ENCODE peak calls at places on chromosomes 5 and 9, in ten cellular contexts. K, O, T, U, Z, Q, R, X, C and H are unnamed samples.

GRCh38 chr9:1071730-1072129 is 21.6 kb downstream of the DMRT2 start:
- DNase-seq in X (no peak), K (no peak), U (no peak), Q (no peak), T (no peak), C (peak), O (peak), R (no peak), Z (peak), H (no peak)

GRCh38 chr5:103475629-103476240 is 86.9 kb downstream of the NUDT12 start:
- DNase-seq in Z (peak), C (no peak), R (no peak), T (no peak), K (no peak), X (no peak), U (no peak), Q (peak), O (no peak), H (no peak)

GRCh38 chr5:37039824-37040223 is 163.3 kb downstream of the NIPBL start:
- DNase-seq in U (no peak), X (no peak), K (no peak), Z (no peak), Q (no peak), T (no peak), O (no peak), C (no peak), R (no peak), H (no peak)

GRCh38 chr5:53406630-53407316 is 73.7 kb upstream of the FST start:
- DNase-seq in X (no peak), R (peak), O (no peak), Q (peak), Z (peak), U (no peak), C (no peak), K (no peak), T (no peak), H (no peak)

GRCh38 chr9:24071736-24072135 is 245.7 kb upstream of the ELAVL2 start:
- DNase-seq in C (no peak), K (no peak), U (no peak), Q (no peak), R (peak), Z (peak), T (no peak), X (no peak), O (no peak), H (no peak)

GRCh38 chr9:33943389-33943788 is 105.3 kb downstream of the UBAP2 start:
- DNase-seq in U (no peak), Q (peak), Z (no peak), K (no peak), X (no peak), C (no peak), R (no peak), T (no peak), O (no peak), H (no peak)

GRCh38 chr5:59357421-59357977 is 536.0 kb downstream of the PDE4D start:
- DNase-seq in Q (peak), O (no peak), R (no peak), K (no peak), Z (no peak), U (peak), C (peak), T (no peak), X (no peak), H (no peak)

GRCh38 chr5:173201636-173202265 is 33.3 kb downstream of the NKX2-5 start:
- DNase-seq in U (no peak), T (no peak), Z (peak), O (no peak), C (no peak), K (no peak), X (no peak), Q (peak), R (peak), H (no peak)

GRCh38 chr9:76257224-76257794 is 136.9 kb downstream of the RFK start:
- DNase-seq in T (no peak), K (no peak), Q (no peak), R (no peak), X (peak), C (no peak), Z (no peak), U (no peak), O (no peak), H (no peak)